ENCODE peak calls at places on chromosomes 2 and 18, in nine cellular contexts. E, M, D, Q, O, A, T, Y and W are unnamed samples.

GRCh38 chr2:127080941-127081769 is 25.8 kb downstream of the BIN1 start:
- DNase-seq in E (no peak), M (no peak), D (no peak), Q (peak; percentile 83), O (no peak), A (no peak), T (no peak), Y (no peak), W (no peak)

GRCh38 chr2:11024010-11024615 is 112.4 kb downstream of the KCNF1 start:
- DNase-seq in E (peak; percentile 3), M (no peak), D (no peak), Q (peak; percentile 2), O (no peak), A (no peak), T (peak; percentile 90), Y (no peak), W (no peak)

GRCh38 chr2:2639251-2640139 is 308.4 kb upstream of the MYT1L start:
- DNase-seq in E (no peak), M (no peak), D (no peak), Q (no peak), O (no peak), A (no peak), T (peak; percentile 68), Y (no peak), W (no peak)

GRCh38 chr2:39146022-39146421 is 25.2 kb upstream of the SOS1 start:
- DNase-seq in E (no peak), M (no peak), D (no peak), Q (no peak), O (no peak), A (no peak), T (no peak), Y (no peak), W (no peak)

GRCh38 chr2:21161832-21162614 is 38.3 kb downstream of the TDRD15 start:
- DNase-seq in E (no peak), M (no peak), D (no peak), Q (no peak), O (no peak), A (no peak), T (no peak), Y (no peak), W (no peak)

GRCh38 chr2:109486711-109487130 is 127.0 kb downstream of the SEPTIN10 start:
- DNase-seq in E (no peak), M (no peak), D (no peak), Q (no peak), O (no peak), A (no peak), T (no peak), Y (no peak), W (no peak)

GRCh38 chr18:7876354-7876753 is 309.2 kb downstream of the PTPRM start:
- DNase-seq in E (no peak), M (no peak), D (no peak), Q (peak; percentile 58), O (no peak), A (no peak), T (no peak), Y (no peak), W (no peak)

GRCh38 chr2:85419009-85419711 is 646 bp downstream of the SH2D6 start:
- DNase-seq in E (no peak), M (peak; percentile 35), D (no peak), Q (no peak), O (no peak), A (no peak), T (no peak), Y (no peak), W (no peak)

GRCh38 chr2:12452211-12452610 is 264.5 kb upstream of the TRIB2 start:
- DNase-seq in E (peak; percentile 71), M (no peak), D (no peak), Q (no peak), O (no peak), A (no peak), T (peak; percentile 33), Y (peak; percentile 67), W (no peak)

GRCh38 chr2:104597942-104598341 is 256.0 kb upstream of the POU3F3 start:
- DNase-seq in E (no peak), M (no peak), D (no peak), Q (no peak), O (no peak), A (no peak), T (no peak), Y (no peak), W (no peak)

GRCh38 chr2:232924433-232924832 is 54.4 kb downstream of the SNORC start:
- DNase-seq in E (no peak), M (no peak), D (no peak), Q (no peak), O (no peak), A (no peak), T (no peak), Y (no peak), W (no peak)

GRCh38 chr2:232235716-232236115 is 142.8 kb upstream of the ALPP start:
- DNase-seq in E (no peak), M (no peak), D (peak; percentile 24), Q (no peak), O (no peak), A (no peak), T (peak; percentile 60), Y (peak; percentile 53), W (no peak)

GRCh38 chr2:23653326-23653725 is 268.3 kb downstream of the KLHL29 start:
- DNase-seq in E (no peak), M (no peak), D (no peak), Q (no peak), O (no peak), A (no peak), T (no peak), Y (no peak), W (no peak)

GRCh38 chr2:207044380-207044779 is 105.1 kb downstream of the CPO start:
- DNase-seq in E (no peak), M (no peak), D (no peak), Q (no peak), O (no peak), A (no peak), T (peak; percentile 83), Y (no peak), W (no peak)

GRCh38 chr2:176126929-176127768 is 2.4 kb upstream of the HOXD8 start:
- DNase-seq in E (peak; percentile 75), M (peak; percentile 75), D (no peak), Q (no peak), O (no peak), A (no peak), T (peak; percentile 87), Y (peak; percentile 48), W (no peak)

GRCh38 chr2:238790877-238791276 is 57.0 kb upstream of the TWIST2 start:
- DNase-seq in E (no peak), M (no peak), D (no peak), Q (no peak), O (no peak), A (no peak), T (no peak), Y (no peak), W (no peak)

GRCh38 chr18:54557958-54558357 is 33.1 kb upstream of the DYNAP start:
- DNase-seq in E (no peak), M (no peak), D (no peak), Q (no peak), O (no peak), A (no peak), T (no peak), Y (no peak), W (no peak)

GRCh38 chr18:44392933-44393332 is 287.8 kb upstream of the SETBP1 start:
- DNase-seq in E (no peak), M (no peak), D (no peak), Q (no peak), O (no peak), A (no peak), T (no peak), Y (no peak), W (no peak)

GRCh38 chr2:64453710-64454315 is at the start of gene LGALSL:
- DNase-seq in E (peak; percentile 43), M (peak; percentile 54), D (peak; percentile 75), Q (peak; percentile 77), O (no peak), A (no peak), T (peak; percentile 83), Y (peak; percentile 11), W (no peak)

GRCh38 chr18:76351961-76352581 is 143.0 kb downstream of the ZNF516 start:
- DNase-seq in E (peak; percentile 89), M (peak; percentile 42), D (peak; percentile 57), Q (peak; percentile 79), O (no peak), A (no peak), T (peak; percentile 92), Y (peak; percentile 33), W (peak; percentile 16)

GRCh38 chr2:234334146-234334545 is 162.7 kb downstream of the ARL4C start:
- DNase-seq in E (peak; percentile 44), M (no peak), D (no peak), Q (peak; percentile 41), O (no peak), A (no peak), T (no peak), Y (peak; percentile 45), W (no peak)